ENCODE peak calls at places on chromosomes 3 and 15, in eight cellular contexts. J, Y, F, E, T, X, B and R are unnamed samples. For H3K4me1, the result is how much of the 10 kb centered on the place peaks cover.

GRCh38 chr3:21290557-21290956 is 460.5 kb downstream of the ZNF385D start:
- DNase-seq in J (no peak), Y (no peak), F (no peak), E (no peak), T (no peak), X (no peak), B (no peak), R (peak)

GRCh38 chr15:82571722-82572222 is 31.5 kb upstream of the RPS17 start:
- DNase-seq in J (no peak), Y (peak), F (peak), E (peak), T (peak), X (peak), B (peak), R (peak)

GRCh38 chr3:3286014-3286413 is 106.5 kb upstream of the CRBN start:
- DNase-seq in J (no peak), Y (no peak), F (no peak), E (no peak), T (no peak), X (peak), B (no peak), R (no peak)

GRCh38 chr15:36468746-36469145 is 110.7 kb upstream of the CDIN1 start:
- DNase-seq in J (no peak), Y (peak), F (no peak), E (no peak), T (no peak), X (no peak), B (no peak), R (no peak)

GRCh38 chr15:53072077-53072476 is 281.9 kb upstream of the ONECUT1 start:
- DNase-seq in J (peak), Y (no peak), F (peak), E (peak), T (peak), X (peak), B (peak), R (no peak)

GRCh38 chr3:128316456-128316855 is 150.2 kb downstream of the DNAJB8 start:
- DNase-seq in J (no peak), Y (no peak), F (no peak), E (no peak), T (no peak), X (peak), B (peak), R (no peak)

GRCh38 chr3:157452097-157452496 is 15.4 kb downstream of the PTX3 start:
- DNase-seq in J (no peak), Y (no peak), F (no peak), E (no peak), T (no peak), X (no peak), B (no peak), R (no peak)

GRCh38 chr3:123081718-123082369 is 15.0 kb downstream of the PDIA5 start:
- DNase-seq in J (no peak), Y (no peak), F (no peak), E (no peak), T (no peak), X (peak), B (no peak), R (no peak)

GRCh38 chr15:67701669-67702068 is 123.6 kb upstream of the SKOR1 start:
- DNase-seq in J (no peak), Y (no peak), F (no peak), E (no peak), T (no peak), X (peak), B (no peak), R (no peak)

GRCh38 chr15:101255066-101255415 is 3.2 kb upstream of the CHSY1 start:
- DNase-seq in J (no peak), Y (no peak), F (no peak), E (no peak), T (no peak), X (no peak), B (no peak), R (no peak)

GRCh38 chr3:124764746-124765145 is 34.5 kb downstream of the UMPS start:
- DNase-seq in J (no peak), Y (no peak), F (no peak), E (no peak), T (no peak), X (no peak), B (no peak), R (no peak)

GRCh38 chr3:31466866-31467265 is 65.9 kb upstream of the STT3B start:
- DNase-seq in J (no peak), Y (no peak), F (no peak), E (no peak), T (no peak), X (no peak), B (no peak), R (no peak)

GRCh38 chr15:45546789-45547188 is 24.2 kb upstream of the SLC30A4 start:
- DNase-seq in J (no peak), Y (no peak), F (no peak), E (no peak), T (no peak), X (no peak), B (no peak), R (no peak)

DNA sequence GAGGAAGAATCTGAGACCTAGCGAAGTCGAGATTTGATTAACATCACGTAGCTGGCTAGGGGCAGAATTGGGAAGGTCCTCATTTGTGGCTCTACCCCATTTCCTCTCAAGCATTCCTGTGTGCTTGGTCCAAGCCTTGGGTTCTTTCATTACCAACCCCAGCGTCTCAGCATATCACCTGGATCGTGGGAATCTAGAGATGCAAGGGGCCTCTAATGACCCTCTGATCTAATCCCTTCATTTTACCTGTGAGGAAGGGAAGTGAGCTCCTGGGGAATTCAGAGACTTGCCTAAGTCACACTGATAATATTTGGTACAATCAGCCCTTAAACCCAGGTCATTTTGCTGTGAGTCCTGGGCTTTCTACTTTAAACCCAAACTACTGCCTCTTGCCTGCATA is 2.0 kb downstream of the GPR87 start:
- DNase-seq in J (no peak), Y (no peak), F (no peak), E (no peak), T (no peak), X (no peak), B (no peak), R (no peak)
- H3K4me1 ChIP-seq in J (under half), Y (under half), F (under half), E (under half), T (under half), X (under half), B (under half), R (under half)

GRCh38 chr3:172143060-172143451 is 103.7 kb downstream of the FNDC3B start:
- DNase-seq in J (no peak), Y (no peak), F (no peak), E (no peak), T (no peak), X (no peak), B (no peak), R (no peak)

GRCh38 chr3:172142074-172143059 is 103.0 kb downstream of the FNDC3B start:
- DNase-seq in J (no peak), Y (no peak), F (peak), E (no peak), T (no peak), X (no peak), B (no peak), R (peak)

GRCh38 chr3:172139528-172140276 is 100.3 kb downstream of the FNDC3B start:
- DNase-seq in J (no peak), Y (no peak), F (no peak), E (no peak), T (no peak), X (no peak), B (no peak), R (no peak)

GRCh38 chr3:172138792-172139507 is 99.6 kb downstream of the FNDC3B start:
- DNase-seq in J (no peak), Y (peak), F (no peak), E (no peak), T (no peak), X (peak), B (peak), R (peak)

GRCh38 chr3:172140499-172141391 is 101.4 kb downstream of the FNDC3B start:
- DNase-seq in J (no peak), Y (peak), F (no peak), E (no peak), T (no peak), X (no peak), B (no peak), R (peak)
- H3K4me1 ChIP-seq in J (under half), Y (half or more), F (half or more), E (under half), T (under half), X (under half), B (half or more), R (half or more)

DNA sequence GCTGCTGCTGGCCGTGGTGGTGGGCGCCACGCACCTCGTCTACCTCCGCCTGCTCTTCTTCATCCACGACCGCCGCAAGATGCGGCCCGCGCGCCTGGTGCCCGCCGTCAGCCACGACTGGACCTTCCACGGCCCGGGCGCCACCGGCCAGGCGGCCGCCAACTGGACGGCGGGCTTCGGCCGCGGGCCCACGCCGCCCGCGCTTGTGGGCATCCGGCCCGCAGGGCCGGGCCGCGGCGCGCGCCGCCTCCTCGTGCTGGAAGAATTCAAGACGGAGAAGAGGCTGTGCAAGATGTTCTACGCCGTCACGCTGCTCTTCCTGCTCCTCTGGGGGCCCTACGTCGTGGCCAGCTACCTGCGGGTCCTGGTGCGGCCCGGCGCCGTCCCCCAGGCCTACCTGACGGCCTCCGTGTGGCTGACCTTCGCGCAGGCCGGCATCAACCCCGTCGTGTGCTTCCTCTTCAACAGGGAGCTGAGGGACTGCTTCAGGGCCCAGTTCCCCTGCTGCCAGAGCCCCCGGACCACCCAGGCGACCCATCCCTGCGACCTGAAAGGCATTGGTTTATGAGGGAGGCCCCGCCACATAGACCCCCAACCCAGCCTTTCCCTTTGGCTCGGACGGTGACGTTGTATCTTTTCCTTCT is 1.1 kb downstream of the GPR27 start:
- DNase-seq in J (no peak), Y (no peak), F (peak), E (no peak), T (no peak), X (peak), B (no peak), R (no peak)
- H3K4me1 ChIP-seq in J (under half), Y (under half), F (under half), E (under half), T (under half), X (under half), B (under half), R (under half)

DNA sequence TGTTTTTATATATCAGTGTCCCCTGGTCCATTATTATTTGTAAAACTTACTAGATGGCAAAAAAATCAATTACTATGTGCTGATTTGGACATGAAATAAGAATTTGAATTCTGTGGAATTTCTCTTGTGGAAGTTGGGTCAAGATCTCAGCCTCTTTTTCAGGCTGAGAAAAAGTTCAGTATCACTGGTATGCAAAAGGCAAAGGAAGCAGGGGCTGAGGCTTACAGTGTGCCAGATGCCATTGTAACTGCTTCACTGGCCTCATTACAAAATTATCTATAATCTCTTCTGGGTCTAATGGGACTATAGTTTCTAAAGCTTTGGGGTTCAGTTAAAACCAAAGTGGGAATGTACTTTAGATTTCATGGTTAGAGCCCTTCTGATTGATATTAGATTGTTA is 125.9 kb upstream of the SLC7A14 start:
- DNase-seq in J (no peak), Y (no peak), F (no peak), E (no peak), T (no peak), X (no peak), B (no peak), R (no peak)
- H3K4me1 ChIP-seq in J (under half), Y (under half), F (under half), E (under half), T (under half), X (under half), B (under half), R (under half)

DNA sequence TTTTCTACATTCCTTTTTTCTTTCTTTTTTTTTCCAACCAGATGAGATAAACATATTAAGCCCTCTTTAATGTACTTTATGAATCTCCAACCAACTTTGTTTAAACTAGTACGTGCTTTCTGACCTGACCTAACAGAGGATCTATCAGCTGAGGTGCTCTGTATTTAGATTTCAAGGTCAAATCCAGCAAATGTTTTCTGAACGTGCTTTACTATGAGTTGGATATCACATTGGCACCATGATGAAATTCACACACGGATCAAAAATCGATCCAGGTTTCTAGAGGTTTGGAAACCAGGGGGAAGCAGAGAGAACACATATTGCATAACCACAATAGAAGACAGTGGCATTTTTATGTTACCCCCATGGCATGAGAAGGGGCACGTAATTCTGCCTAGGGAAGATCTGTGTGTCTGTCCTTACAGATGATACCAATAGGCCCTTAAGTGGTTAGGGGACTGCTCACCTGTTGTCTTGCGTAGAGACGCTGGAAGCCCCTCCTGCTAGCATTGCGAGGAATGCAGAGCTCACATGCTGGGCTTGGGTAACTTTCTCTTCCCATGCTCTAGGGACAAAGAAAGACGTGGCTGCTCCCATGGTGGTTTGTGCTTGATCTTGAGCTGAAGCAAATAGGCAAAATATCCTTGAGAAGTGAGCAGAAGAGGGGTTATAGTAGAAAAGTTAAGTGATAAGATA is 59.3 kb upstream of the ABHD10 start:
- DNase-seq in J (no peak), Y (no peak), F (no peak), E (peak), T (no peak), X (no peak), B (no peak), R (no peak)
- H3K4me1 ChIP-seq in J (under half), Y (under half), F (under half), E (under half), T (under half), X (under half), B (under half), R (under half)